ENCODE peak calls at places on chromosomes 3 and 15, in nine cellular contexts. C is mammary epithelial cell, K is progenitor cell of endocrine pancreas, O is ovary, B is heart right ventricle, F is A549, Q is endodermal cell, X is mucosa of descending colon, J is Calu3. A is an unnamed sample.

GRCh38 chr15:67086650-67086941 is 21.2 kb downstream of the SMAD3 start:
- DNase-seq in C (no peak), K (no peak), O (no peak), B (no peak), F (no peak), Q (no peak), X (no peak), J (no peak), A (no peak)

GRCh38 chr3:149142647-149143046 is 13.2 kb downstream of the HPS3 start:
- DNase-seq in C (no peak), K (no peak), O (no peak), B (no peak), F (no peak), Q (no peak), X (no peak), J (no peak), A (no peak)

GRCh38 chr15:35603298-35603697 is 57.3 kb upstream of the DPH6 start:
- DNase-seq in C (peak; percentile 64), K (no peak), O (no peak), B (no peak), F (no peak), Q (no peak), X (no peak), J (no peak), A (no peak)

GRCh38 chr15:67460521-67460920 is 60.4 kb upstream of the C15orf61 start:
- DNase-seq in C (no peak), K (no peak), O (no peak), B (no peak), F (no peak), Q (no peak), X (no peak), J (no peak), A (no peak)

GRCh38 chr3:194851254-194851653 is 165.6 kb downstream of the FAM43A start:
- DNase-seq in C (no peak), K (no peak), O (no peak), B (no peak), F (no peak), Q (no peak), X (no peak), J (no peak), A (no peak)

GRCh38 chr3:151305081-151305777 is 11.4 kb downstream of the GPR87 start:
- DNase-seq in C (peak; percentile 99), K (peak; percentile 13), O (no peak), B (no peak), F (peak; percentile 82), Q (peak; percentile 95), X (peak; percentile 39), J (peak; percentile 91), A (peak; percentile 64)

GRCh38 chr3:67977762-67978161 is 323.4 kb upstream of the SUCLG2 start:
- DNase-seq in C (no peak), K (no peak), O (no peak), B (no peak), F (no peak), Q (no peak), X (no peak), J (no peak), A (no peak)

GRCh38 chr15:60758961-60759729 is 280.2 kb upstream of the ICE2 start:
- DNase-seq in C (peak; percentile 76), K (no peak), O (no peak), B (no peak), F (no peak), Q (no peak), X (no peak), J (no peak), A (no peak)

GRCh38 chr3:126414961-126415660 is 20.4 kb downstream of the CFAP100 start:
- DNase-seq in C (no peak), K (no peak), O (no peak), B (no peak), F (no peak), Q (no peak), X (no peak), J (no peak), A (no peak)

GRCh38 chr3:99505646-99506269 is 132.6 kb upstream of the COL8A1 start:
- DNase-seq in C (peak; percentile 50), K (no peak), O (no peak), B (peak; percentile 42), F (peak; percentile 46), Q (no peak), X (no peak), J (peak; percentile 7), A (no peak)

GRCh38 chr3:179450901-179451334 is 352 bp downstream of the GNB4 start:
- DNase-seq in C (peak; percentile 42), K (peak; percentile 9), O (no peak), B (peak; percentile 39), F (peak; percentile 8), Q (peak; percentile 58), X (peak; percentile 42), J (no peak), A (no peak)

GRCh38 chr15:63212050-63212973 is 22.9 kb downstream of the RAB8B start:
- DNase-seq in C (no peak), K (no peak), O (no peak), B (no peak), F (no peak), Q (no peak), X (no peak), J (no peak), A (no peak)

GRCh38 chr3:150365132-150365604 is 42.9 kb upstream of the TSC22D2 start:
- DNase-seq in C (peak; percentile 82), K (no peak), O (no peak), B (no peak), F (no peak), Q (no peak), X (no peak), J (no peak), A (no peak)

GRCh38 chr3:158168996-158169573 is 59.2 kb downstream of the RSRC1 start:
- DNase-seq in C (no peak), K (no peak), O (no peak), B (no peak), F (no peak), Q (no peak), X (no peak), J (no peak), A (no peak)

GRCh38 chr3:45043715-45044299 is 17.7 kb downstream of the CLEC3B start:
- DNase-seq in C (peak; percentile 68), K (no peak), O (no peak), B (no peak), F (peak; percentile 31), Q (no peak), X (no peak), J (no peak), A (no peak)

GRCh38 chr15:76185716-76186115 is 125.6 kb downstream of the ETFA start:
- DNase-seq in C (peak; percentile 61), K (no peak), O (no peak), B (no peak), F (peak; percentile 83), Q (peak; percentile 86), X (no peak), J (peak; percentile 63), A (no peak)
- TF ChIP-seq CTCF in C (peak; percentile 63), K (peak; percentile 47), O (no peak), B (peak; percentile 33), F (peak; percentile 37), Q (peak; percentile 81), X (peak; percentile 42), J (peak; percentile 77), A (peak; percentile 34)

DNA sequence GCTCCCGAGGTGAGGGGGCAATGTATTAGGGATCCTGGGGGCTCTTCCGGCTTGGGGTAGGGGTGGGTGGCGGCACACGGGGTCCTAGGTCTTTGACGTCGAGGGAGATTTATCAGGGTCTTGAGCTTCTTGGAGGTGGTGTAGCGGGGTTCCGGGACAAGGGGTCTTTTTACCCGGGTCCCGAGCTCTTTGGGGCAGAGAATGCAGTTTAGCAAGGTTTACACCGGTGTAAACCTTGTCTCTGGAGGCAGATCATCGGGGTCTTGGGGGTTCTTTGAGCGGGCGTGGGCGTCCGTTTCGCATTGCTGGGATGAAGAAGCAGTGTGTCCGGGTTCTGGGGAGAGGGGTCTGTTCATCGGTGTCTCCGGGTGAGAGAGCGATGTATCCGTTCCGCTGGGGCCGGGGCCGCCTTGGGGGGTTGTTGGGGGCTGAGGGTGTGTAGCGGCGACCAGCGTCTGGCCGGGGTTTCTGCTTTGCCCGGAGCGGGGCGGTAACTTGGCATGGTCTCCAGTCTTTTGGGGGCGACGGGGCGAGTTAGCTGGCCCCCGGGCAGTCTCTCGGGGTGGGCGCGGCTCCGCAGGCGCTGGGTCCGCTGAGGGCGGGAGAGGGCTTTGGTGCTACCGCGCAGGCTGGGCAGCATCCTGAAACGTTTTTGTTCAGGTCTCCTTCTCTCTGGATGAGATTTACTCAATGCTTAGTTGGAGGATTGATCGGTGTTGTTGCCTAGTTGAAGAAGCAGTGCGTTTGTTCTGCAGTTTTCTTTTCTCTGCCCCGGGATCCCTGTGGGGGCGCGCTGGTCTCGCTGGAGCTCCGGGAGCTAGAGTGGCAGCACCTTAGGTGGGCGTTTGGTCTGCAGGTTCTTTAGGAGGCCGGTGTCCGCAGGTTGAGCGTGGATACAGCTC is 792 bp downstream of the GLCE start:
- DNase-seq in C (peak; percentile 41), K (peak; percentile 37), O (peak; percentile 63), B (peak; percentile 32), F (peak; percentile 48), Q (peak; percentile 79), X (peak; percentile 69), J (peak; percentile 59), A (no peak)
- TF ChIP-seq CTCF in C (peak; percentile 29), K (peak; percentile 41), O (no peak), B (peak; percentile 15), F (peak; percentile 59), Q (peak; percentile 45), X (no peak), J (no peak), A (no peak)

DNA sequence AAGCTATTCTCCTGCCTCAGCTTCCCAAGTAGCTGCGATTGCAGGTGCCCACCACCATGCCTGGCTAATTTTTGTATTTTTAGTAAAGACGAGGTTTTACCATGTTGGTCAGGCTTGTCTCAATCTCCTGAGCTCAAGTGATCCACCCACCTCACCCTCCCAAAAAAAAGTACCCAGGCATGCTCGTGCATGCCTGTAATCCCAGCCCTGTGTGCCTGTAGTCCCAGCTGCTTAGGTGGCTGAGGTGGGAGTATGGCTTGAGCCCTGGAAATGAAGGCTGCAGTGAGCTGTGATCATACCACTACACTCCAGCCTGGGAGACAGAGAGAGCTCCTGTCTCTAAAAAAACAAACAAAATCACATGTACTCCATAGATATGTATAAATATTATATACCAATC is 176.5 kb downstream of the SOX2 start:
- DNase-seq in C (peak; percentile 52), K (no peak), O (no peak), B (no peak), F (no peak), Q (no peak), X (no peak), J (no peak), A (no peak)
- TF ChIP-seq CTCF in C (no peak), K (no peak), O (no peak), B (no peak), F (no peak), Q (no peak), X (no peak), J (no peak), A (no peak)

DNA sequence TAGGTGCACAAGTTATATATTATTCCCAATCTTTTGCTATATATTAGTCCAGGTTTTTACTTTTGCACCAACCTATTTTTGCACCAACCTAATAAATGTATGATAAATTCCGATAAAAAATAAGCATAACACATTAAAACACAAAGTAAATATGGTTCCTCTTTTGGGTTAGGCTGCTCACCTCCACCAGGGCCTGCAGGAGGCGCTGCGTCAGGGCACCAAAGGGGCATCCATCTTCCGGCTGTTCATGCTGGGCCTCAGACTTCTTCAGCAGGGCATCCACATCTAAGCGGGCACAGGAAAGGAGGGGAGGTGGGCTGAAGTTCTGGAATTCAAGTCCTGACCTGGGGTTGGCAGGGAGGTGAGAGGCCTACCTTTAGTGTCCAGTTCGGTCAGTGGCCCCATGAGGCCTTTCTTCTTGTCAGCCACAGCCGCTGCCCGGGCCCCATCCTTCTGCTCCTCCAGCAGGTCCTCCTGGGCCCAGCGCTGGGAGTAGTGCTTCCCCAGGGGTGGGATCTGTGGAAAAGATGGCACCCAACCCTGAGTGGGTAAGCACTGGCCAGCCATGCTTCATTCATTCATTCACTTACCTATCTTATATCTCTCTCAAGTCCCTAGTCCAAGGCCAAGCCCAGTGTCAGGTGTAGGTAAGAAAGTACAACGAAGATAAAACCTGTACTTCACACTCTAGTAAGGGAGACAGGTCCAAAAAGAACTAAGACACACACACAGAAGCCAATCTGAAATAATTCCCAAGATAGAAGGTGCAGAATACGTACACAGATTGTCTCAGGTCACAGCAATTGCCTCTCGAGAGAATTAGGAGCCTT is 5.2 kb downstream of the TADA3 start:
- DNase-seq in C (no peak), K (no peak), O (no peak), B (no peak), F (no peak), Q (peak; percentile 67), X (no peak), J (no peak), A (no peak)
- TF ChIP-seq CTCF in C (peak; percentile 54), K (peak; percentile 49), O (no peak), B (no peak), F (peak; percentile 36), Q (peak; percentile 78), X (no peak), J (peak; percentile 35), A (peak; percentile 32)

A was measured in mesothelial cell of epicardium.